ENCODE peak calls at places on chromosomes 3 and 15, in four cellular contexts. M is left ventricle myocardium inferior, G is RWPE1, D is A549. R is an unnamed sample.
A peak's percentile ranks its signal among the peaks of the same experiment; 100 is the strongest.

GRCh38 chr3:63355809-63356208 is 77.7 kb downstream of the SYNPR start:
- DNase-seq in M (no peak), G (no peak), D (no peak), R (no peak)

GRCh38 chr15:80105193-80105984 is 45.9 kb downstream of the ZFAND6 start:
- DNase-seq in M (no peak), G (peak; percentile 58), D (no peak), R (no peak)

GRCh38 chr3:181622365-181622764 is 89.4 kb upstream of the SOX2 start:
- DNase-seq in M (no peak), G (peak; percentile 67), D (no peak), R (no peak)

GRCh38 chr3:177557561-177557960 is 360.3 kb upstream of the TBL1XR1 start:
- DNase-seq in M (no peak), G (no peak), D (no peak), R (no peak)

GRCh38 chr3:190131329-190131728 is 10.6 kb upstream of the P3H2 start:
- DNase-seq in M (no peak), G (peak; percentile 65), D (peak; percentile 63), R (peak; percentile 48)

GRCh38 chr3:132904-133303 is 63.7 kb upstream of the CHL1 start:
- DNase-seq in M (no peak), G (no peak), D (no peak), R (no peak)

GRCh38 chr3:75192065-75192658 is 472.0 kb upstream of the FRG2C start:
- DNase-seq in M (no peak), G (peak; percentile 2), D (peak; percentile 37), R (peak; percentile 36)

GRCh38 chr3:187713504-187713903 is 11.1 kb upstream of the RTP2 start:
- DNase-seq in M (no peak), G (no peak), D (peak; percentile 41), R (peak; percentile 71)

GRCh38 chr15:63231717-63232116 is 42.3 kb downstream of the RAB8B start:
- DNase-seq in M (no peak), G (no peak), D (no peak), R (no peak)

GRCh38 chr3:188187055-188187454 is 33.1 kb downstream of the LPP start:
- DNase-seq in M (no peak), G (peak; percentile 26), D (no peak), R (no peak)

GRCh38 chr15:101185770-101186169 is 66.1 kb downstream of the CHSY1 start:
- DNase-seq in M (no peak), G (no peak), D (no peak), R (peak; percentile 25)

GRCh38 chr3:191372122-191372521 is 41.8 kb upstream of the UTS2B start:
- DNase-seq in M (no peak), G (no peak), D (no peak), R (no peak)

GRCh38 chr3:40258555-40258954 is 51.0 kb upstream of the EIF1B start:
- DNase-seq in M (no peak), G (peak; percentile 47), D (peak; percentile 13), R (no peak)

GRCh38 chr15:28955160-28955502 is 69.4 kb downstream of the APBA2 start:
- DNase-seq in M (no peak), G (no peak), D (no peak), R (peak; percentile 9)

GRCh38 chr3:113560845-113561623 is 28.7 kb downstream of the SIDT1 start:
- DNase-seq in M (no peak), G (no peak), D (peak; percentile 51), R (peak; percentile 94)

GRCh38 chr15:72801590-72802345 is 18.2 kb upstream of the ADPGK start:
- DNase-seq in M (no peak), G (no peak), D (no peak), R (no peak)

GRCh38 chr15:85793641-85794597 is 806 bp downstream of the KLHL25 start:
- DNase-seq in M (no peak), G (peak; percentile 41), D (no peak), R (peak; percentile 48)

GRCh38 chr3:3552741-3553140 is 246.5 kb upstream of the LRRN1 start:
- DNase-seq in M (no peak), G (no peak), D (no peak), R (no peak)

GRCh38 chr15:80526556-80527340 is 122.6 kb downstream of the ARNT2 start:
- DNase-seq in M (no peak), G (no peak), D (no peak), R (no peak)

GRCh38 chr3:127459205-127459604 is 131.3 kb downstream of the TPRA1 start:
- DNase-seq in M (no peak), G (no peak), D (no peak), R (no peak)

GRCh38 chr3:126925411-126926171 is 57.3 kb upstream of the PLXNA1 start:
- DNase-seq in M (no peak), G (no peak), D (no peak), R (no peak)

GRCh38 chr15:70269991-70270751 is 172.5 kb upstream of the TLE3 start:
- DNase-seq in M (peak; percentile 57), G (no peak), D (no peak), R (peak; percentile 63)

GRCh38 chr3:43246956-43247355 is 39.4 kb upstream of the SNRK start:
- DNase-seq in M (no peak), G (no peak), D (no peak), R (peak; percentile 83)

GRCh38 chr3:102699104-102699818 is 264.4 kb downstream of the ZPLD1 start:
- DNase-seq in M (no peak), G (no peak), D (no peak), R (no peak)

GRCh38 chr3:171807806-171808205 is 2.5 kb downstream of the PLD1 start:
- DNase-seq in M (no peak), G (no peak), D (no peak), R (no peak)

GRCh38 chr3:171806200-171807128 is 3.8 kb downstream of the PLD1 start:
- DNase-seq in M (no peak), G (peak; percentile 41), D (peak; percentile 90), R (peak; percentile 63)

GRCh38 chr3:171807129-171807675 is 3.1 kb downstream of the PLD1 start:
- DNase-seq in M (no peak), G (no peak), D (no peak), R (no peak)

GRCh38 chr3:171804618-171805389 is 5.5 kb downstream of the PLD1 start:
- DNase-seq in M (no peak), G (no peak), D (no peak), R (no peak)

GRCh38 chr3:171805687-171806086 is 4.6 kb downstream of the PLD1 start:
- DNase-seq in M (no peak), G (no peak), D (no peak), R (no peak)
- H3K27ac ChIP-seq in M (peak overlapping the region; percentile 86), G (peak overlapping the region; percentile 68), D (peak overlapping the region; percentile 95), R (peak overlapping the region; percentile 68)

GRCh38 chr3:105869531-105869833 is 670 bp upstream of the CBLB start:
- DNase-seq in M (no peak), G (no peak), D (no peak), R (no peak)

GRCh38 chr3:105867690-105868449 is 942 bp downstream of the CBLB start:
- DNase-seq in M (no peak), G (no peak), D (no peak), R (peak; percentile 6)

GRCh38 chr3:105868745-105869530 is at the start of gene CBLB:
- DNase-seq in M (peak; percentile 93), G (peak; percentile 93), D (peak; percentile 92), R (peak; percentile 96)

GRCh38 chr3:105866656-105867653 is 1.9 kb downstream of the CBLB start:
- DNase-seq in M (no peak), G (no peak), D (no peak), R (no peak)

DNA sequence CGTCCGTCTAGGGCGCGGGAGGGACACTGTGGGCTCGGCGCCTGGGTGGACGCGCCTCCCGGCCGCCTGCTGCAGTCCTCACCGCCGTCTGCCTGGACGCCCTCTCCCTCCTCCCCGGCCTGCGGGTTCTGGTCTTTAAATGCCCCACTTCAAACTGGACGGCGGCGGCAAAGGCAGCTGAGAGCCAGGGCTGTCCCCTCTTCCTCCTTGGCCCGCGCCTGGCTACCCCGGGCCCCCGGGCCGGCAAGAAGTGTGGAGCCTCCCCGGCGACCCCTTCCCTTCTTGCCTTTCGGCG is 415 bp downstream of the CBLB start:
- DNase-seq in M (peak; percentile 65), G (peak; percentile 18), D (peak; percentile 37), R (peak; percentile 36)
- TF ChIP-seq CTCF in M (no peak), G (no peak), D (no peak), R (no peak)

DNA sequence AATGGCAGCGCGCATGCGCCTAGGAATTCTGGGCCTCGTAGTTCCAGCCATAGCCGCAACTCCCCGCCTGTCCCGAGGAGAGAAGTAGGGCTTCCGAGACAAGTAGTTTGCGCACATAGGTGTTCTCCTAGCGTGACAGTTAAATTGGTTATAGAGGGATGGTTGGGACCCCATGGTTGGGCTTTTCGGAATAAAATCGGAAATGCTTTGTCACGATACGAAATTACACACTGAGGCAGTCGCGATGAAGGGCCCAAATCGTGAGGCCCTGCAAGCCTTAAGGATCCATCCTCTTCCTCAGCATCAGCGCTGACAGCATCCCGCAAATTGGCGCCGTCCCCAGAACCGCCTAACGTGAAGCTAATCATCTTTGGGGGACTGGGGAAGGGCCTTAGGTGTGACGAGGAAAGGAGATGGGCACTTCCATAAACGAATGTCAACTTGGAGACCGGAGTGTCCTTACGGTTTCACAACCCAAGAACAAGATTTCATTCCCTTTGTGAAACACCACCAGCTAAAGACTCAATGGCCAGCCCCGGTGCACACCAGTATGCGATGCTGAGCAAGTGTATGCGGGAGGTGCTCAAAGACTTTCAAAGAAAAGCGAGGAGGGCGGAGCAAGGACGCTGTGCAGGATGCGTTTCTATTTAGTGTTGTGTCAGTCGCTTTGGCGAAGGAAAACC is 612 bp upstream of the TTBK2 start:
- DNase-seq in M (no peak), G (no peak), D (no peak), R (peak; percentile 37)
- H3K27ac ChIP-seq in M (peak overlapping the region; percentile 87), G (peak overlapping the region; percentile 85), D (peak overlapping the region; percentile 79), R (no peak overlapping the region)

GRCh38 chr3:13896473-13897154 is 16.7 kb upstream of the WNT7A start:
- DNase-seq in M (no peak), G (peak; percentile 59), D (peak; percentile 78), R (peak; percentile 76)
- TF ChIP-seq CTCF in M (peak; percentile 80), G (peak; percentile 84), D (peak; percentile 69), R (peak; percentile 92)

R was measured in A673.